ENCODE peak calls at places on chromosomes 11 and 22, in seven cellular contexts. X is stomach; B is fibroblast of lung; I is AML-193; F is ELF-1; H is CD8-positive, alpha-beta memory T cell; V is sigmoid colon. T is an unnamed sample.

GRCh38 chr22:37266581-37267127 is 15.7 kb upstream of the CYTH4 start:
- DNase-seq in V (no peak), H (no peak), B (no peak), I (no peak), X (no peak), F (no peak), T (no peak)

GRCh38 chr11:73980001-73980960 is 2.4 kb downstream of the UCP2 start:
- DNase-seq in X (peak; percentile 80), B (peak; percentile 17), V (peak; percentile 63), F (no peak), H (peak; percentile 66), I (peak; percentile 43), T (peak; percentile 90)

GRCh38 chr11:2204361-2205213 is 33.0 kb upstream of the TH start:
- DNase-seq in B (no peak), I (no peak), H (no peak), V (peak; percentile 32), X (no peak), F (peak; percentile 74), T (peak; percentile 57)

GRCh38 chr11:34669458-34669857 is 48.6 kb downstream of the EHF start:
- DNase-seq in F (no peak), V (no peak), B (no peak), X (no peak), H (no peak), I (no peak), T (no peak)

GRCh38 chr22:21948390-21948789 is 4.3 kb downstream of the PPM1F start:
- DNase-seq in V (no peak), I (no peak), F (peak; percentile 38), H (no peak), X (no peak), B (no peak), T (no peak)

GRCh38 chr11:13495929-13496328 is at the start of gene PTH:
- DNase-seq in V (no peak), B (no peak), H (no peak), X (no peak), F (no peak), I (no peak), T (no peak)

GRCh38 chr22:19105456-19105855 is 16.8 kb downstream of the DGCR2 start:
- DNase-seq in I (no peak), B (no peak), V (peak; percentile 43), F (no peak), X (no peak), H (no peak), T (peak; percentile 55)

GRCh38 chr11:69521461-69521860 is 40.0 kb downstream of the LINC01488 start:
- DNase-seq in H (no peak), B (no peak), I (no peak), X (no peak), F (peak; percentile 95), V (no peak), T (no peak)

GRCh38 chr11:113587318-113587739 is 112.1 kb upstream of the DRD2 start:
- DNase-seq in B (no peak), H (no peak), F (no peak), V (no peak), I (no peak), X (no peak), T (no peak)

GRCh38 chr11:74615311-74615710 is 22.9 kb downstream of the POLD3 start:
- DNase-seq in X (no peak), I (no peak), V (no peak), F (no peak), B (no peak), H (no peak), T (no peak)

GRCh38 chr11:102318469-102318868 is 1.2 kb downstream of the BIRC3 start:
- DNase-seq in F (no peak), V (no peak), H (peak; percentile 47), I (no peak), B (no peak), X (peak; percentile 42), T (peak; percentile 84)

GRCh38 chr22:38843201-38843715 is 570 bp downstream of the NPTXR start:
- DNase-seq in H (peak; percentile 18), I (no peak), F (peak; percentile 76), V (peak; percentile 79), B (peak; percentile 83), X (peak; percentile 38), T (peak; percentile 82)

T was measured in activated effector memory CD4-positive, alpha-beta T cell treated with anti-CD3 and anti-CD28 coated beads, Interleukin-2, amount 50 U/mL, for 16 hours.